ENCODE peak calls at places on chromosomes 7 and 10, in eight cellular contexts. Y is HCT116, D is endothelial cell of umbilical vein, C is upper lobe of left lung, U is HepG2, M is H1, B is transverse colon, W is stomach. G is an unnamed sample.

GRCh38 chr10:118721005-118721876 is 33.5 kb downstream of the CACUL1 start:
- DNase-seq in Y (peak), D (peak), C (no peak), U (peak), M (no peak), B (peak), W (peak), G (no peak)

GRCh38 chr10:105586451-105587098 is 945.5 kb downstream of the SORCS3 start:
- DNase-seq in Y (no peak), D (no peak), C (no peak), U (no peak), M (no peak), B (no peak), W (no peak), G (no peak)

GRCh38 chr7:51224811-51225581 is 91.6 kb downstream of the COBL start:
- DNase-seq in Y (peak), D (no peak), C (peak), U (peak), M (peak), B (peak), W (peak), G (peak)

GRCh38 chr7:1065263-1066260 is 21.2 kb downstream of the GPR146 start:
- DNase-seq in Y (no peak), D (peak), C (peak), U (peak), M (peak), B (peak), W (peak), G (no peak)

GRCh38 chr10:72274730-72275350 is 1.1 kb downstream of the DDIT4 start:
- DNase-seq in Y (no peak), D (peak), C (peak), U (no peak), M (no peak), B (peak), W (peak), G (no peak)

GRCh38 chr10:121526801-121527221 is 71.4 kb downstream of the FGFR2 start:
- DNase-seq in Y (no peak), D (no peak), C (no peak), U (no peak), M (no peak), B (no peak), W (no peak), G (no peak)

GRCh38 chr7:158763454-158764033 is 58.9 kb upstream of the NCAPG2 start:
- DNase-seq in Y (no peak), D (no peak), C (no peak), U (no peak), M (no peak), B (peak), W (no peak), G (no peak)

GRCh38 chr7:94395141-94396041 is 696 bp downstream of the COL1A2 start:
- DNase-seq in Y (peak), D (peak), C (peak), U (peak), M (no peak), B (peak), W (peak), G (no peak)

GRCh38 chr10:63105811-63106755 is 27.0 kb upstream of the NRBF2 start:
- DNase-seq in Y (no peak), D (no peak), C (no peak), U (no peak), M (peak), B (no peak), W (no peak), G (no peak)

GRCh38 chr10:118571123-118571522 is 24.3 kb downstream of the PRLHR start:
- DNase-seq in Y (no peak), D (no peak), C (no peak), U (no peak), M (no peak), B (no peak), W (no peak), G (no peak)

GRCh38 chr10:20466731-20467130 is 430.4 kb downstream of the NEBL start:
- DNase-seq in Y (no peak), D (no peak), C (no peak), U (no peak), M (no peak), B (no peak), W (no peak), G (no peak)

GRCh38 chr7:140924821-140925421 is at the start of gene BRAF:
- DNase-seq in Y (peak), D (peak), C (peak), U (peak), M (peak), B (peak), W (peak), G (peak)

GRCh38 chr7:55063633-55064032 is 44.8 kb downstream of the EGFR start:
- DNase-seq in Y (no peak), D (no peak), C (no peak), U (no peak), M (no peak), B (no peak), W (no peak), G (peak)

GRCh38 chr10:28808693-28809092 is 131.4 kb downstream of the BAMBI start:
- DNase-seq in Y (no peak), D (no peak), C (no peak), U (no peak), M (no peak), B (no peak), W (no peak), G (no peak)

GRCh38 chr7:44291733-44292395 is 33.5 kb downstream of the CAMK2B start:
- DNase-seq in Y (no peak), D (no peak), C (no peak), U (no peak), M (no peak), B (no peak), W (peak), G (no peak)

GRCh38 chr7:7524121-7524520 is 11.6 kb downstream of the COL28A1 start:
- DNase-seq in Y (no peak), D (no peak), C (no peak), U (no peak), M (no peak), B (no peak), W (no peak), G (no peak)

GRCh38 chr10:70364772-70365091 is 17.7 kb downstream of the LRRC20 start:
- DNase-seq in Y (no peak), D (no peak), C (no peak), U (no peak), M (no peak), B (no peak), W (no peak), G (no peak)

GRCh38 chr10:85147346-85148250 is 819.2 kb downstream of the CCSER2 start:
- DNase-seq in Y (no peak), D (no peak), C (peak), U (no peak), M (no peak), B (no peak), W (no peak), G (no peak)

GRCh38 chr7:106425017-106425719 is 140.4 kb upstream of the NAMPT start:
- DNase-seq in Y (no peak), D (peak), C (peak), U (no peak), M (no peak), B (peak), W (peak), G (no peak)

GRCh38 chr10:77512219-77512578 is 125.4 kb downstream of the KCNMA1 start:
- DNase-seq in Y (no peak), D (no peak), C (no peak), U (no peak), M (no peak), B (no peak), W (no peak), G (no peak)

GRCh38 chr7:27095050-27095896 is 527 bp downstream of the HOXA1 start:
- DNase-seq in Y (no peak), D (no peak), C (no peak), U (no peak), M (no peak), B (no peak), W (no peak), G (no peak)

GRCh38 chr7:11232462-11232861 is 258.8 kb downstream of the PHF14 start:
- DNase-seq in Y (no peak), D (no peak), C (no peak), U (no peak), M (no peak), B (no peak), W (no peak), G (no peak)

GRCh38 chr10:21427804-21428481 is 97.5 kb downstream of the SKIDA1 start:
- DNase-seq in Y (peak), D (no peak), C (no peak), U (peak), M (no peak), B (no peak), W (no peak), G (no peak)

GRCh38 chr7:106536079-106536478 is 124.9 kb downstream of the CCDC71L start:
- DNase-seq in Y (no peak), D (no peak), C (no peak), U (no peak), M (no peak), B (no peak), W (no peak), G (no peak)

GRCh38 chr10:70478191-70479160 is at the start of gene PALD1:
- DNase-seq in Y (peak), D (peak), C (peak), U (no peak), M (no peak), B (peak), W (peak), G (no peak)

GRCh38 chr10:110651044-110651958 is 7.2 kb downstream of the RBM20 start:
- DNase-seq in Y (no peak), D (no peak), C (no peak), U (no peak), M (no peak), B (no peak), W (no peak), G (no peak)

GRCh38 chr7:55020481-55020871 is 1.7 kb downstream of the EGFR start:
- DNase-seq in Y (no peak), D (no peak), C (peak), U (no peak), M (no peak), B (peak), W (no peak), G (no peak)

GRCh38 chr10:46554166-46554781 is 2.2 kb downstream of the GPRIN2 start:
- DNase-seq in Y (no peak), D (no peak), C (no peak), U (no peak), M (no peak), B (no peak), W (no peak), G (no peak)

GRCh38 chr10:57457972-57458512 is 809.7 kb downstream of the IPMK start:
- DNase-seq in Y (no peak), D (no peak), C (no peak), U (no peak), M (no peak), B (no peak), W (no peak), G (no peak)

GRCh38 chr10:48245977-48246376 is 28.5 kb downstream of the FRMPD2 start:
- DNase-seq in Y (no peak), D (no peak), C (no peak), U (no peak), M (no peak), B (no peak), W (no peak), G (no peak)

GRCh38 chr10:13705526-13706169 is 118.9 kb downstream of the PRPF18 start:
- DNase-seq in Y (no peak), D (no peak), C (no peak), U (no peak), M (no peak), B (no peak), W (no peak), G (no peak)
- TF ChIP-seq POLR2A in Y (no peak), D (no peak), C (no peak), U (no peak), M (no peak), B (no peak), W (no peak), G (no peak)

GRCh38 chr7:29826904-29827303 is 20.6 kb downstream of the WIPF3 start:
- DNase-seq in Y (no peak), D (no peak), C (no peak), U (no peak), M (no peak), B (no peak), W (no peak), G (no peak)
- TF ChIP-seq POLR2AphosphoS5 in Y (no peak), D (no peak), C (no peak), U (no peak), M (no peak), B (no peak), W (no peak), G (no peak)

DNA sequence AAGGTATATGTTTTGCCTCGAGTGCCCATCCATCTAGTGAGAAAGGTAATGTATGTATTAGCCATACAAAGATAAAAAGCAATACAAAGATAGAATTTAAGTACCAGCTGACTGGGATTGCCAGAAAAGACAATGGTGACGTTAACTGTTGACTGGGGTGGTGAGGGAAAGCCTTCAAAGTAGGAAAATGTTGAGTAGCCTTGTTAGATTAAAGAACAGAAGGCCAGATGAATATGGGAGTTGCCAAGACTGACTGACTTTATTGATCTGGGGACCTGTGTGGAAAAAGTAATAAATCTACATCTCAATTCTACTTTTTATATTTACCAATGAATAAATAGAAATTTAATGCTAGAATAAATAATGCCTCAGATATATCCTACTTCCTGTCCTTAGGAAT is 97.7 kb downstream of the TFEC start:
- DNase-seq in Y (no peak), D (no peak), C (no peak), U (no peak), M (no peak), B (no peak), W (no peak), G (no peak)
- H3K27ac ChIP-seq in Y (no peak), D (no peak), C (no peak), U (no peak), M (no peak), B (no peak), W (no peak), G (no peak)

GRCh38 chr7:98335411-98335977 is 54.0 kb downstream of the BRI3 start:
- DNase-seq in Y (no peak), D (no peak), C (no peak), U (no peak), M (no peak), B (no peak), W (no peak), G (no peak)
- TF ChIP-seq POLR2A in Y (no peak), D (no peak), C (no peak), U (no peak), M (no peak), B (no peak), W (no peak), G (no peak)

DNA sequence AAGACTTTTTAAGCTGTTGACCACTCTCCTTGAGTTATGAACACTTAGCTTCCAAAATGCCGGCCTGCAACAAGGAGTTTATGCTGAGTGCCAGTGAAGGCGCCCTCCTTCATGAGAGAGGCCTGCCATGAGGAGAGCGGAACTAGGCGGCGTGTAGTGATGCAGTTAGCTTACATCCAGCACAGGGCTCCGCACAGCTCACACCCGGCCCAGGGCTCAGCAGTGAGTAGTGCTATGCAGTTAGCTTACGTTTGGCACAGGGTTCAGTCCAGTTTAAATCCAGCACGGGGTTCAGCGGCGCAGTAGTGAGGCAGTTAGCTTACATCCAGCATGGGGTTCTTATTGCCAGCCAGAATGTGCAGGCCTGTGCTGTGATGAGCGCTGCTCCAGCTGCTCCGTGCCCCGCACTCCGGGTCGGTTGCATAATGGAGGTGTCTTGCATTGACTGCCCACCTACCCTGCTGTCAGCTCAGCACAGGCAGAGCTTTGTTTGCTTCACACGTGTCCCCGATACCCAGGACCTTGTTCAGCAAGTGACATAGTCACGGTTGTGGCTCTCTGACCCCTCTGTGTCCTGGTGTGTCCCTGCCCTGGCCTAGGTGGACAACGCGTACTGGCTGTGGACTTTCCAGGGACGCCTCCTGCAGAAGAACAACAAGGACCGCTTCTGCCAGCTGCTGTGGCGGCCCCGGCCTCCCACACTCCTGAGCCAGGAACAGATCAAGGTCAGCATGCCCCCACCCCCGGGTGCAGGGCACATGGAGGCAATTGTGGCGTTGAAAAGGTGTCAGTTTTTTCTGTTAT is 21.9 kb downstream of the EIF3B start:
- DNase-seq in Y (no peak), D (no peak), C (no peak), U (no peak), M (no peak), B (no peak), W (no peak), G (no peak)
- TF ChIP-seq POLR2AphosphoS5 in Y (no peak), D (no peak), C (no peak), U (no peak), M (peak), B (no peak), W (no peak), G (no peak)

GRCh38 chr10:120507175-120507574 is 50.1 kb downstream of the PLPP4 start:
- DNase-seq in Y (no peak), D (no peak), C (no peak), U (no peak), M (no peak), B (no peak), W (no peak), G (no peak)
- H3K27ac ChIP-seq in Y (no peak), D (no peak), C (no peak), U (no peak), M (no peak), B (no peak), W (no peak), G (no peak)

DNA sequence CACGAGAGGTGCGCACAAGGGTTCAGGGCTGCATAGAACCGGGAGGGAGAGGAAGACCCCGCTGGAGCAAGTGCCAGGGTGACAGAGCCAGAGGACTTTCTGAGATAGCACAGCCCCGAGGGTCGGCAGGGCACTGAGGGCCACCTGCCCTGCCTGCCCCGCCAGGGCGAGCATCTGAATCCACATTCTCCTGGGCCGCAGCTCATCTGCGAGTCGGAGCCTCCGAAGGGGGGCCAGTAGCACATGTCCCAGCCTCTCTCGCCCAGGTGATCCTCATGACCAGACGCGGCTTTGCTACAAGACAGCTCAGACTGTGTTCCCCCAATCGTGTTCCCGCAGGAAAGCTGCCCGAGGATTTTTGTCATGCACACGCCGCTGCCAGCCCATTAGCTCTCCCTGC is 71.2 kb downstream of the ADARB2 start:
- DNase-seq in Y (no peak), D (no peak), C (no peak), U (no peak), M (no peak), B (no peak), W (no peak), G (no peak)
- TF ChIP-seq POLR2A in Y (no peak), D (no peak), C (no peak), U (no peak), M (no peak), B (no peak), W (no peak), G (no peak)

GRCh38 chr10:43825984-43826383 is 177.3 kb upstream of the ZNF32 start:
- DNase-seq in Y (no peak), D (no peak), C (no peak), U (no peak), M (no peak), B (no peak), W (no peak), G (no peak)

GRCh38 chr10:43823237-43823605 is 174.5 kb upstream of the ZNF32 start:
- DNase-seq in Y (no peak), D (no peak), C (no peak), U (no peak), M (no peak), B (no peak), W (no peak), G (no peak)

GRCh38 chr10:43825421-43825820 is 176.7 kb upstream of the ZNF32 start:
- DNase-seq in Y (no peak), D (no peak), C (no peak), U (no peak), M (no peak), B (no peak), W (no peak), G (no peak)

GRCh38 chr10:43822509-43823236 is 174.0 kb upstream of the ZNF32 start:
- DNase-seq in Y (no peak), D (no peak), C (no peak), U (no peak), M (no peak), B (no peak), W (no peak), G (no peak)

DNA sequence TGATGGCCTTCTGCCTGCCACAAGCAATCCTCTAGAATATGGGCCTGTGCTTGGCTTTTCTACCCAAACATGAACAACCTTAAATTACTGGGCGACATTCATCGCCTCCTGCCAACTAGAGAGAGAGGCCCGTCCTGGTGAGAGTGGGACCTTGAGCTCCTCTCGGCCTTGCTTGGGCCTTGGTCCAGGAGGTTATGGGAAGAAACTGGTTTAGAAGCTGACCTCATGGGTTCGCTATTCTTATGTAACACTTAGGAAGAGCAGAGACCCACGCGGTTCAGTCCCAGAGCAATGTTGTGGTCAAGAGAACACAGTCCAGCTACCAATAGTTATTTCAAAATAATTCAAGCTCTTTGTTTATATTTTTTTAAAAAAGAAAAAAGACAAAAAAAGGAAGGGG is 176.3 kb upstream of the ZNF32 start:
- DNase-seq in Y (no peak), D (no peak), C (no peak), U (peak), M (no peak), B (peak), W (no peak), G (no peak)
- TF ChIP-seq POLR2AphosphoS5 in Y (no peak), D (no peak), C (no peak), U (no peak), M (no peak), B (peak), W (peak), G (peak)

GRCh38 chr10:52464725-52465124 is 150.6 kb downstream of the DKK1 start:
- DNase-seq in Y (no peak), D (no peak), C (no peak), U (no peak), M (no peak), B (no peak), W (no peak), G (no peak)
- H3K27ac ChIP-seq in Y (no peak), D (no peak), C (no peak), U (no peak), M (no peak), B (no peak), W (no peak), G (no peak)

G was measured in vagina.